ENCODE peak calls at places on chromosomes 12 and 14, in eight cellular contexts. J, F, W, T, H, Y, X and Z are unnamed samples.

GRCh38 chr12:57389033-57389432 is 41.8 kb downstream of the R3HDM2 start:
- DNase-seq in J (no peak), F (no peak), W (no peak), T (no peak), H (peak; percentile 96), Y (no peak), X (no peak), Z (no peak)

GRCh38 chr12:104356231-104357115 is 52.9 kb downstream of the EID3 start:
- DNase-seq in J (no peak), F (no peak), W (no peak), T (no peak), H (no peak), Y (peak; percentile 70), X (no peak), Z (no peak)

GRCh38 chr14:103679351-103679750 is 35.9 kb downstream of the XRCC3 start:
- DNase-seq in J (no peak), F (no peak), W (no peak), T (no peak), H (no peak), Y (no peak), X (peak; percentile 31), Z (no peak)

GRCh38 chr14:100679707-100680438 is 46.8 kb upstream of the DLK1 start:
- DNase-seq in J (no peak), F (no peak), W (no peak), T (no peak), H (no peak), Y (no peak), X (no peak), Z (peak; percentile 63)

GRCh38 chr12:90854136-90854689 is 100.8 kb downstream of the CCER1 start:
- DNase-seq in J (no peak), F (peak; percentile 3), W (no peak), T (no peak), H (peak; percentile 65), Y (no peak), X (no peak), Z (no peak)

GRCh38 chr12:130351331-130351730 is 13.6 kb downstream of the PIWIL1 start:
- DNase-seq in J (no peak), F (no peak), W (no peak), T (no peak), H (no peak), Y (no peak), X (no peak), Z (no peak)

GRCh38 chr12:111318450-111318849 is 50.4 kb downstream of the PHETA1 start:
- DNase-seq in J (no peak), F (no peak), W (no peak), T (no peak), H (no peak), Y (no peak), X (no peak), Z (no peak)

GRCh38 chr12:6765048-6765633 is 1.0 kb upstream of the PTMS start:
- DNase-seq in J (no peak), F (no peak), W (no peak), T (no peak), H (peak; percentile 14), Y (no peak), X (no peak), Z (no peak)

GRCh38 chr14:71918955-71919354 is 13.3 kb upstream of the RGS6 start:
- DNase-seq in J (no peak), F (no peak), W (no peak), T (peak; percentile 34), H (no peak), Y (no peak), X (no peak), Z (no peak)

GRCh38 chr12:15910864-15911696 is at the start of gene DERA:
- DNase-seq in J (peak; percentile 86), F (peak; percentile 51), W (peak; percentile 86), T (peak; percentile 74), H (peak; percentile 86), Y (no peak), X (peak; percentile 47), Z (peak; percentile 65)

GRCh38 chr14:59189822-59190368 is 1.4 kb downstream of the DAAM1 start:
- DNase-seq in J (peak; percentile 94), F (peak; percentile 88), W (peak; percentile 94), T (peak; percentile 80), H (peak; percentile 94), Y (peak; percentile 97), X (peak; percentile 22), Z (peak; percentile 76)